ENCODE peak calls at places on chromosomes 11 and 22, in seven cellular contexts. T is suprapubic skin, W is ovary, Z is heart left ventricle, Y is IMR-90, C is A549, G is tibial nerve. F is an unnamed sample.

GRCh38 chr11:66221726-66222236 is 46.7 kb upstream of the RAB1B start:
- DNase-seq in T (no peak), G (no peak), Z (no peak), Y (peak; percentile 24), W (no peak), C (no peak), F (no peak)

GRCh38 chr11:117597083-117597482 is 199.9 kb downstream of the DSCAML1 start:
- DNase-seq in Y (peak; percentile 32), C (peak; percentile 14), W (no peak), Z (peak; percentile 20), T (no peak), G (no peak), F (no peak)

GRCh38 chr22:22842085-22842484 is 45.5 kb upstream of the IGLL5 start:
- DNase-seq in G (no peak), W (no peak), T (no peak), Y (no peak), Z (no peak), C (no peak), F (no peak)

GRCh38 chr22:20434264-20434751 is 3.3 kb downstream of the SCARF2 start:
- DNase-seq in C (no peak), Z (no peak), T (no peak), Y (no peak), G (no peak), W (peak; percentile 13), F (no peak)

GRCh38 chr11:35950082-35950481 is 6.2 kb downstream of the LDLRAD3 start:
- DNase-seq in C (no peak), Z (no peak), W (no peak), T (no peak), Y (no peak), G (no peak), F (no peak)

GRCh38 chr22:46280999-46281623 is 13.3 kb downstream of the TTC38 start:
- DNase-seq in G (no peak), W (no peak), T (no peak), Z (no peak), Y (no peak), C (no peak), F (peak; percentile 85)

GRCh38 chr11:26806209-26806608 is 84.3 kb upstream of the SLC5A12 start:
- DNase-seq in Y (peak; percentile 22), G (no peak), W (no peak), C (no peak), T (no peak), Z (no peak), F (no peak)

GRCh38 chr11:123570939-123571590 is 83.4 kb downstream of the SCN3B start:
- DNase-seq in G (no peak), Y (no peak), Z (no peak), C (no peak), W (no peak), T (no peak), F (no peak)

GRCh38 chr11:65578134-65578533 is 2.3 kb downstream of the EHBP1L1 start:
- DNase-seq in G (no peak), C (no peak), Y (no peak), T (no peak), W (no peak), Z (no peak), F (no peak)

GRCh38 chr11:12112731-12113130 is 2.3 kb downstream of the MICAL2 start:
- DNase-seq in G (no peak), T (no peak), Z (no peak), C (no peak), W (no peak), Y (no peak), F (no peak)
- H3K4me3 ChIP-seq in G (no peak overlapping the region), T (no peak overlapping the region), Z (peak overlapping the region; percentile 77), C (no peak overlapping the region), W (no peak overlapping the region), Y (peak overlapping the region; percentile 80), F (no peak overlapping the region)

GRCh38 chr11:40722179-40722795 is 737.2 kb downstream of the LRRC4C start:
- DNase-seq in Z (no peak), G (no peak), C (peak; percentile 2), W (no peak), Y (peak; percentile 0), T (no peak), F (no peak)
- TF ChIP-seq CTCF in Z (peak; percentile 31), G (no peak), C (peak; percentile 34), W (no peak), Y (peak; percentile 31), T (no peak), F (no peak)

GRCh38 chr11:86477495-86478155 is 102.9 kb downstream of the CCDC81 start:
- DNase-seq in Y (peak; percentile 45), C (no peak), Z (peak; percentile 33), G (no peak), W (no peak), T (no peak), F (peak; percentile 63)
- TF ChIP-seq POLR2A in Y (no peak), C (no peak), Z (no peak), G (no peak), W (no peak), T (no peak), F (no peak)

GRCh38 chr11:43959321-43959995 is 17.0 kb downstream of the C11orf96 start:
- DNase-seq in C (no peak), G (no peak), Y (no peak), Z (no peak), T (no peak), W (no peak), F (peak; percentile 52)

GRCh38 chr11:43963221-43963620 is 20.8 kb downstream of the C11orf96 start:
- DNase-seq in G (no peak), Y (no peak), Z (no peak), W (no peak), T (no peak), C (no peak), F (no peak)

GRCh38 chr11:43957571-43957970 is 15.1 kb downstream of the C11orf96 start:
- DNase-seq in T (no peak), Z (no peak), W (no peak), C (no peak), G (no peak), Y (no peak), F (no peak)

GRCh38 chr11:43962383-43962969 is 20.0 kb downstream of the C11orf96 start:
- DNase-seq in T (no peak), Y (no peak), Z (no peak), C (no peak), G (no peak), W (no peak), F (no peak)
- H3K4me3 ChIP-seq in T (no peak overlapping the region), Y (no peak overlapping the region), Z (no peak overlapping the region), C (no peak overlapping the region), G (no peak overlapping the region), W (no peak overlapping the region), F (no peak overlapping the region)

GRCh38 chr11:68868221-68868620 is 26.5 kb upstream of the CPT1A start:
- DNase-seq in Z (no peak), T (no peak), Y (no peak), G (no peak), C (no peak), W (no peak), F (no peak)

GRCh38 chr11:68872216-68873003 is 30.7 kb upstream of the CPT1A start:
- DNase-seq in W (no peak), Y (peak; percentile 78), G (no peak), Z (no peak), T (no peak), C (no peak), F (no peak)

GRCh38 chr11:68867067-68867466 is 25.4 kb upstream of the CPT1A start:
- DNase-seq in G (no peak), T (no peak), W (no peak), Z (no peak), C (no peak), Y (no peak), F (no peak)

GRCh38 chr11:68865241-68865640 is 23.5 kb upstream of the CPT1A start:
- DNase-seq in W (no peak), T (no peak), G (no peak), Z (no peak), C (no peak), Y (no peak), F (no peak)

DNA sequence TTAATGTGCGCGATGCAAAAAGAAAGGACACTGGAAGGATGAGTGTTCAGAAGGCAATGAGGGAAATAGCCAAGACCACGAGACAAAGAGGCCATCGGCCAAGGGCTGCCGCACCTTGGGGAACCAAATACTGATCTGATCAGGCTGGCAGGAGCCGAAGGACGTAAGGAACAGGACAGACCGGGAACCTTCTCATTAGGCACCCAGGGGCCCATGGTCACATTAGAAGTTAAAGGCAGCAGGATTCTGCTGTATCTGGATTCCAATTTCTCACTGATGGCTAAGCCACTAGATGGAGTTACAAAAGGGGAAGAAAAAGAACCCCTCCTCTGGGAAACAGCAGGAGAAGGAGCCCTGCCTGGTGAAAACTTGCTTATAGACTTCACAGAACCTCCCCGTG is 28.8 kb upstream of the CPT1A start:
- DNase-seq in C (no peak), Z (no peak), G (no peak), W (no peak), T (no peak), Y (no peak), F (no peak)
- TF ChIP-seq CTCF in C (no peak), Z (no peak), G (no peak), W (no peak), T (no peak), Y (no peak), F (no peak)

F was measured in lower leg skin.